ENCODE peak calls at places on chromosome X, in ten cellular contexts. Z is GM23248, S is psoas muscle, X is sigmoid colon, D is stomach, K is Karpas-422, G is trophoblast cell, Q is brain microvascular endothelial cell, N is upper lobe of right lung, T is ovary. Y is an unnamed sample.

GRCh38 chrX:30910124-30910860 is 21.2 kb upstream of the TAB3 start:
- DNase-seq in Z (peak; percentile 59), S (no peak), X (no peak), D (no peak), K (no peak), G (no peak), Q (peak; percentile 24), N (no peak), T (no peak), Y (no peak)

GRCh38 chrX:151790421-151791160 is 56.0 kb downstream of the CNGA2 start:
- DNase-seq in Z (peak; percentile 7), S (no peak), X (no peak), D (no peak), K (no peak), G (no peak), Q (no peak), N (no peak), T (no peak), Y (no peak)

GRCh38 chrX:72123471-72124185 is 8.1 kb downstream of the RTL5 start:
- DNase-seq in Z (peak; percentile 22), S (peak; percentile 43), X (peak; percentile 72), D (no peak), K (no peak), G (no peak), Q (peak; percentile 61), N (no peak), T (no peak), Y (no peak)

GRCh38 chrX:100868273-100868672 is 5.9 kb downstream of the NOX1 start:
- DNase-seq in Z (no peak), S (no peak), X (no peak), D (no peak), K (no peak), G (no peak), Q (no peak), N (no peak), T (no peak), Y (no peak)

GRCh38 chrX:139802048-139802447 is 94.1 kb upstream of the MCF2 start:
- DNase-seq in Z (no peak), S (no peak), X (no peak), D (no peak), K (no peak), G (no peak), Q (no peak), N (no peak), T (no peak), Y (no peak)

GRCh38 chrX:33188881-33189280 is 22.5 kb downstream of the DMD start:
- DNase-seq in Z (no peak), S (no peak), X (no peak), D (no peak), K (no peak), G (no peak), Q (no peak), N (no peak), T (no peak), Y (no peak)

GRCh38 chrX:51395807-51396728 is 63.4 kb downstream of the NUDT10 start:
- DNase-seq in Z (peak; percentile 12), S (no peak), X (peak; percentile 62), D (no peak), K (peak; percentile 42), G (peak; percentile 22), Q (no peak), N (peak; percentile 66), T (peak; percentile 48), Y (no peak)

GRCh38 chrX:93673869-93674271 is at the start of gene FAM133A:
- DNase-seq in Z (peak; percentile 76), S (no peak), X (no peak), D (no peak), K (no peak), G (peak; percentile 7), Q (no peak), N (no peak), T (no peak), Y (no peak)

GRCh38 chrX:45202171-45202570 is 1.5 kb upstream of the DIPK2B start:
- DNase-seq in Z (no peak), S (no peak), X (no peak), D (no peak), K (no peak), G (no peak), Q (no peak), N (no peak), T (no peak), Y (no peak)

GRCh38 chrX:13747836-13748235 is 13.3 kb downstream of the OFD1 start:
- DNase-seq in Z (peak; percentile 70), S (no peak), X (no peak), D (peak; percentile 40), K (peak; percentile 68), G (peak; percentile 50), Q (peak; percentile 39), N (no peak), T (no peak), Y (peak; percentile 51)

GRCh38 chrX:13750204-13750603 is 15.7 kb downstream of the OFD1 start:
- DNase-seq in Z (peak; percentile 28), S (no peak), X (no peak), D (no peak), K (peak; percentile 86), G (peak; percentile 71), Q (peak; percentile 49), N (no peak), T (no peak), Y (no peak)

GRCh38 chrX:13750812-13751211 is 16.3 kb downstream of the OFD1 start:
- DNase-seq in Z (no peak), S (no peak), X (no peak), D (no peak), K (no peak), G (no peak), Q (no peak), N (no peak), T (no peak), Y (no peak)

GRCh38 chrX:13752141-13752540 is 17.6 kb downstream of the OFD1 start:
- DNase-seq in Z (no peak), S (no peak), X (no peak), D (no peak), K (no peak), G (no peak), Q (no peak), N (no peak), T (no peak), Y (no peak)

GRCh38 chrX:13748486-13748885 is 13.9 kb downstream of the OFD1 start:
- DNase-seq in Z (peak; percentile 57), S (no peak), X (no peak), D (no peak), K (no peak), G (no peak), Q (no peak), N (no peak), T (no peak), Y (no peak)
- H3K36me3 ChIP-seq in Z (no peaks in the 10 kb centered on the region), S (peaks cover 71% of the 10 kb centered on the region), X (peaks cover 5% of the 10 kb centered on the region), D (peaks cover 82% of the 10 kb centered on the region), K (peaks cover 68% of the 10 kb centered on the region), G (peaks cover 22% of the 10 kb centered on the region), Q (peaks cover 2% of the 10 kb centered on the region), N (peaks cover 14% of the 10 kb centered on the region), T (no peaks in the 10 kb centered on the region), Y (no peaks in the 10 kb centered on the region)

GRCh38 chrX:8657883-8658282 is 74.1 kb downstream of the ANOS1 start:
- DNase-seq in Z (no peak), S (no peak), X (no peak), D (no peak), K (no peak), G (no peak), Q (no peak), N (no peak), T (no peak), Y (no peak)

GRCh38 chrX:8649969-8650368 is 82.0 kb downstream of the ANOS1 start:
- DNase-seq in Z (no peak), S (no peak), X (no peak), D (no peak), K (no peak), G (peak; percentile 14), Q (no peak), N (no peak), T (no peak), Y (no peak)

DNA sequence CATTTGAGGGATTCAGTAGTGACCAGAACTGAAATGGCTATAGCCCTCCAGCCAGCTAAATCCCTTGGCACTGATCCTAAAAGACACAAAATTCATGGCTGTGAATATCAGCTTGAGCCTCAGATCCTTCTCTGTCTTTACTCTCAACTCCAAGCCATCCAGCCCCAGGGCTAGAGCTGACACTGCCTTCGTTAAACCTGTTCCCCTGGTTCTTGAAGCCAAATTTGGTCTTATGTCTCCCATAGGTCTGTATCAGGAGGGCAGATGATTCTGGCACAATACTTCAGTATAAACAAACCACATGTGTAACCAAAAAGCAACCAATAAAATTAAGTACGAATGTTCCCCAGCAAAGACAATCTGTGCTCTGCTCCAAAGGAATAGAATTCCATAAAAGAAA is 78.0 kb downstream of the ANOS1 start:
- DNase-seq in Z (no peak), S (no peak), X (no peak), D (no peak), K (no peak), G (peak; percentile 75), Q (no peak), N (no peak), T (no peak), Y (no peak)
- H3K36me3 ChIP-seq in Z (no peaks in the 10 kb centered on the region), S (no peaks in the 10 kb centered on the region), X (no peaks in the 10 kb centered on the region), D (no peaks in the 10 kb centered on the region), K (no peaks in the 10 kb centered on the region), G (no peaks in the 10 kb centered on the region), Q (no peaks in the 10 kb centered on the region), N (no peaks in the 10 kb centered on the region), T (no peaks in the 10 kb centered on the region), Y (no peaks in the 10 kb centered on the region)

DNA sequence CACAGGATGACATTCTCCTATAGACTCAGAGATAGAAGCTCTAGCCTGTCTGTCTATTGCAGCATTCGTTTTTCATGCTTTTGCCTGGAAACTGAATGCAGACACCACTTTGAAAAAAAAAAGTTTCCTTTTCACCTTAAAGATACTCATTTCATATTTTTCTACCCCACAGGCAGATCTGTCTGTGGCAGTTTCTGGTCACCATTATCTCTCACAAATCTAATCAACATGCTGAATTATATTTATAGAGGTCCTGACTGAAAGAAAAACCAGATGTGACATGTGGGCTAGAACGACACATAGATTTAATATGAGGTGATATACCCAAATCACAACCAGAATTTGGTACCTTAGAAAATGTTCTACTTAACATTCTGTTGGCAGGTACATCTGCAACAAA is 28.2 kb downstream of the ADGRG4 start:
- DNase-seq in Z (no peak), S (no peak), X (no peak), D (no peak), K (no peak), G (no peak), Q (no peak), N (no peak), T (no peak), Y (no peak)
- H3K36me3 ChIP-seq in Z (no peaks in the 10 kb centered on the region), S (no peaks in the 10 kb centered on the region), X (no peaks in the 10 kb centered on the region), D (no peaks in the 10 kb centered on the region), K (no peaks in the 10 kb centered on the region), G (no peaks in the 10 kb centered on the region), Q (no peaks in the 10 kb centered on the region), N (no peaks in the 10 kb centered on the region), T (no peaks in the 10 kb centered on the region), Y (no peaks in the 10 kb centered on the region)

GRCh38 chrX:11589573-11590110 is 76.1 kb downstream of the ARHGAP6 start:
- DNase-seq in Z (no peak), S (no peak), X (no peak), D (no peak), K (peak; percentile 9), G (no peak), Q (no peak), N (no peak), T (no peak), Y (no peak)

GRCh38 chrX:11588097-11588496 is 77.6 kb downstream of the ARHGAP6 start:
- DNase-seq in Z (no peak), S (no peak), X (no peak), D (no peak), K (peak; percentile 9), G (no peak), Q (no peak), N (no peak), T (no peak), Y (no peak)

GRCh38 chrX:11597479-11597878 is 68.2 kb downstream of the ARHGAP6 start:
- DNase-seq in Z (no peak), S (no peak), X (no peak), D (no peak), K (no peak), G (no peak), Q (peak; percentile 15), N (no peak), T (no peak), Y (no peak)

GRCh38 chrX:11591712-11592351 is 73.9 kb downstream of the ARHGAP6 start:
- DNase-seq in Z (no peak), S (no peak), X (no peak), D (no peak), K (no peak), G (no peak), Q (no peak), N (no peak), T (no peak), Y (no peak)
- H3K36me3 ChIP-seq in Z (no peaks in the 10 kb centered on the region), S (no peaks in the 10 kb centered on the region), X (no peaks in the 10 kb centered on the region), D (no peaks in the 10 kb centered on the region), K (no peaks in the 10 kb centered on the region), G (no peaks in the 10 kb centered on the region), Q (no peaks in the 10 kb centered on the region), N (no peaks in the 10 kb centered on the region), T (no peaks in the 10 kb centered on the region), Y (no peaks in the 10 kb centered on the region)

Y was measured in Caco-2.